ENCODE peak calls at places on chromosomes 6 and 20, in four cellular contexts. A is neural crest cell, M is HS-27A, O is HuH-7. Y is an unnamed sample.

GRCh38 chr6:37665309-37665708 is 32.4 kb downstream of the MDGA1 start:
- DNase-seq in A (no peak), M (no peak), O (no peak), Y (no peak)

GRCh38 chr20:41650221-41650948 is 32.2 kb upstream of the CHD6 start:
- DNase-seq in A (no peak), M (no peak), O (no peak), Y (no peak)

GRCh38 chr6:19983374-19983773 is 146.2 kb downstream of the ID4 start:
- DNase-seq in A (no peak), M (no peak), O (no peak), Y (no peak)

GRCh38 chr6:25017932-25018581 is 82.3 kb upstream of the RIPOR2 start:
- DNase-seq in A (peak; percentile 22), M (no peak), O (peak; percentile 56), Y (peak; percentile 77)

GRCh38 chr6:160041608-160042007 is 72.7 kb downstream of the IGF2R start:
- DNase-seq in A (no peak), M (peak; percentile 43), O (no peak), Y (no peak)

GRCh38 chr6:112795316-112795715 is 448.2 kb downstream of the RFPL4B start:
- DNase-seq in A (no peak), M (no peak), O (no peak), Y (no peak)

GRCh38 chr20:41078329-41078728 is 49.7 kb downstream of the TOP1 start:
- DNase-seq in A (no peak), M (peak; percentile 60), O (peak; percentile 20), Y (no peak)

GRCh38 chr20:17928633-17929311 is 39.8 kb downstream of the SNX5 start:
- DNase-seq in A (no peak), M (no peak), O (no peak), Y (no peak)

GRCh38 chr6:19380287-19380686 is 456.9 kb upstream of the ID4 start:
- DNase-seq in A (no peak), M (no peak), O (no peak), Y (no peak)

GRCh38 chr20:61655591-61655990 is 403.5 kb downstream of the CDH4 start:
- DNase-seq in A (no peak), M (no peak), O (no peak), Y (no peak)

GRCh38 chr6:42692151-42692911 is 30.1 kb downstream of the PRPH2 start:
- DNase-seq in A (no peak), M (no peak), O (no peak), Y (no peak)

GRCh38 chr6:69696273-69696672 is 100.5 kb downstream of the LMBRD1 start:
- DNase-seq in A (no peak), M (no peak), O (no peak), Y (no peak)

GRCh38 chr6:64520050-64520449 is 884.4 kb downstream of the PHF3 start:
- DNase-seq in A (no peak), M (peak; percentile 64), O (no peak), Y (no peak)

GRCh38 chr20:44572551-44573500 is 9.6 kb upstream of the PKIG start:
- DNase-seq in A (no peak), M (peak; percentile 87), O (no peak), Y (no peak)

GRCh38 chr6:157323924-157324276 is 581 bp upstream of the TMEM242 start:
- DNase-seq in A (peak; percentile 62), M (peak; percentile 61), O (peak; percentile 66), Y (no peak)

GRCh38 chr6:75850026-75850385 is 101.0 kb downstream of the MYO6 start:
- DNase-seq in A (no peak), M (no peak), O (no peak), Y (no peak)

GRCh38 chr20:4961746-4962145 is 39.6 kb downstream of the SLC23A2 start:
- DNase-seq in A (no peak), M (no peak), O (peak; percentile 71), Y (peak; percentile 15)

GRCh38 chr20:25136643-25137559 is 55.0 kb upstream of the VSX1 start:
- DNase-seq in A (no peak), M (peak; percentile 99), O (no peak), Y (no peak)

GRCh38 chr6:20810732-20811111 is 276.5 kb downstream of the CDKAL1 start:
- DNase-seq in A (no peak), M (no peak), O (no peak), Y (no peak)

GRCh38 chr6:149480502-149481280 is 4.1 kb downstream of the ZC3H12D start:
- DNase-seq in A (no peak), M (no peak), O (no peak), Y (peak; percentile 39)

GRCh38 chr6:166221040-166221439 is 53.4 kb upstream of the TBXT start:
- DNase-seq in A (no peak), M (no peak), O (no peak), Y (peak; percentile 20)

GRCh38 chr20:9301129-9302072 is 213.0 kb upstream of the LAMP5 start:
- DNase-seq in A (no peak), M (no peak), O (peak; percentile 58), Y (no peak)

GRCh38 chr6:19866900-19867627 is 29.9 kb downstream of the ID4 start:
- DNase-seq in A (no peak), M (no peak), O (no peak), Y (no peak)

GRCh38 chr6:45367999-45368398 is 9.7 kb downstream of the SUPT3H start:
- DNase-seq in A (no peak), M (no peak), O (no peak), Y (no peak)

GRCh38 chr6:94254689-94255088 is 835.3 kb upstream of the EPHA7 start:
- DNase-seq in A (no peak), M (no peak), O (peak; percentile 1), Y (no peak)

Y was measured in effector memory CD8-positive, alpha-beta T cell.